ENCODE peak calls at places on chromosomes 5 and 9, in five cellular contexts. One of them, this sample, is unnamed.

GRCh38 chr5:36444582-36444999 is 142.9 kb upstream of the RANBP3L start:
- DNase-seq in spleen: no peak
- DNase-seq in GM04504: no peak
- DNase-seq in body of pancreas: peak; percentile 62
- DNase-seq in stimulated activated naive CD4-positive, alpha-beta T cell: no peak
- DNase-seq in this sample: no peak

GRCh38 chr5:154308457-154309360 is 118.2 kb downstream of the GALNT10 start:
- DNase-seq in spleen: no peak
- DNase-seq in GM04504: peak; percentile 55
- DNase-seq in body of pancreas: no peak
- DNase-seq in stimulated activated naive CD4-positive, alpha-beta T cell: no peak
- DNase-seq in this sample: no peak

GRCh38 chr5:172848419-172848818 is 14.4 kb downstream of the ERGIC1 start:
- DNase-seq in spleen: no peak
- DNase-seq in GM04504: no peak
- DNase-seq in body of pancreas: no peak
- DNase-seq in stimulated activated naive CD4-positive, alpha-beta T cell: no peak
- DNase-seq in this sample: no peak

GRCh38 chr5:141411575-141411974 is 1.2 kb upstream of the PCDHGA10 start:
- DNase-seq in spleen: no peak
- DNase-seq in GM04504: no peak
- DNase-seq in body of pancreas: no peak
- DNase-seq in stimulated activated naive CD4-positive, alpha-beta T cell: no peak
- DNase-seq in this sample: no peak

GRCh38 chr5:7361593-7361992 is 34.3 kb upstream of the ADCY2 start:
- DNase-seq in spleen: no peak
- DNase-seq in GM04504: no peak
- DNase-seq in body of pancreas: no peak
- DNase-seq in stimulated activated naive CD4-positive, alpha-beta T cell: no peak
- DNase-seq in this sample: no peak

GRCh38 chr5:180718810-180719453 is 20.9 kb downstream of the OR2Y1 start:
- DNase-seq in spleen: no peak
- DNase-seq in GM04504: no peak
- DNase-seq in body of pancreas: no peak
- DNase-seq in stimulated activated naive CD4-positive, alpha-beta T cell: no peak
- DNase-seq in this sample: no peak

GRCh38 chr9:135821733-135822382 is 85.5 kb downstream of the CAMSAP1 start:
- DNase-seq in spleen: no peak
- DNase-seq in GM04504: no peak
- DNase-seq in body of pancreas: no peak
- DNase-seq in stimulated activated naive CD4-positive, alpha-beta T cell: no peak
- DNase-seq in this sample: no peak

GRCh38 chr9:87497604-87498045 is at the start of gene DAPK1:
- DNase-seq in spleen: peak; percentile 88
- DNase-seq in GM04504: no peak
- DNase-seq in body of pancreas: peak; percentile 80
- DNase-seq in stimulated activated naive CD4-positive, alpha-beta T cell: no peak
- DNase-seq in this sample: peak; percentile 66

GRCh38 chr5:109825450-109825849 is 135.7 kb downstream of the MAN2A1 start:
- DNase-seq in spleen: no peak
- DNase-seq in GM04504: no peak
- DNase-seq in body of pancreas: no peak
- DNase-seq in stimulated activated naive CD4-positive, alpha-beta T cell: no peak
- DNase-seq in this sample: no peak

GRCh38 chr5:176675676-176676360 is 28.5 kb downstream of the TSPAN17 start:
- DNase-seq in spleen: no peak
- DNase-seq in GM04504: no peak
- DNase-seq in body of pancreas: no peak
- DNase-seq in stimulated activated naive CD4-positive, alpha-beta T cell: no peak
- DNase-seq in this sample: no peak

GRCh38 chr5:77663081-77663863 is 24.8 kb upstream of the OTP start:
- DNase-seq in spleen: no peak
- DNase-seq in GM04504: no peak
- DNase-seq in body of pancreas: no peak
- DNase-seq in stimulated activated naive CD4-positive, alpha-beta T cell: no peak
- DNase-seq in this sample: no peak

GRCh38 chr9:33480094-33480493 is 6.4 kb upstream of the NOL6 start:
- DNase-seq in spleen: no peak
- DNase-seq in GM04504: no peak
- DNase-seq in body of pancreas: no peak
- DNase-seq in stimulated activated naive CD4-positive, alpha-beta T cell: no peak
- DNase-seq in this sample: no peak

GRCh38 chr5:128826290-128826689 is 139.0 kb upstream of the SLC27A6 start:
- DNase-seq in spleen: no peak
- DNase-seq in GM04504: no peak
- DNase-seq in body of pancreas: no peak
- DNase-seq in stimulated activated naive CD4-positive, alpha-beta T cell: no peak
- DNase-seq in this sample: no peak

GRCh38 chr5:157477814-157478494 is 17.9 kb downstream of the NIPAL4 start:
- DNase-seq in spleen: no peak
- DNase-seq in GM04504: no peak
- DNase-seq in body of pancreas: no peak
- DNase-seq in stimulated activated naive CD4-positive, alpha-beta T cell: no peak
- DNase-seq in this sample: no peak

GRCh38 chr9:31259824-31260223 is 1124.6 kb upstream of the ACO1 start:
- DNase-seq in spleen: no peak
- DNase-seq in GM04504: no peak
- DNase-seq in body of pancreas: no peak
- DNase-seq in stimulated activated naive CD4-positive, alpha-beta T cell: no peak
- DNase-seq in this sample: no peak

GRCh38 chr5:95962785-95963184 is 1.1 kb upstream of the ELL2 start:
- DNase-seq in spleen: no peak
- DNase-seq in GM04504: no peak
- DNase-seq in body of pancreas: peak; percentile 28
- DNase-seq in stimulated activated naive CD4-positive, alpha-beta T cell: no peak
- DNase-seq in this sample: no peak

GRCh38 chr5:58244819-58245478 is 214.9 kb downstream of the PLK2 start:
- DNase-seq in spleen: no peak
- DNase-seq in GM04504: no peak
- DNase-seq in body of pancreas: no peak
- DNase-seq in stimulated activated naive CD4-positive, alpha-beta T cell: no peak
- DNase-seq in this sample: no peak

GRCh38 chr5:177455036-177455660 is 8.5 kb downstream of the PRR7 start:
- DNase-seq in spleen: peak; percentile 98
- DNase-seq in GM04504: no peak
- DNase-seq in body of pancreas: peak; percentile 91
- DNase-seq in stimulated activated naive CD4-positive, alpha-beta T cell: peak; percentile 88
- DNase-seq in this sample: peak; percentile 89

GRCh38 chr9:117784996-117785395 is 80.8 kb downstream of the TLR4 start:
- DNase-seq in spleen: no peak
- DNase-seq in GM04504: no peak
- DNase-seq in body of pancreas: no peak
- DNase-seq in stimulated activated naive CD4-positive, alpha-beta T cell: no peak
- DNase-seq in this sample: no peak

GRCh38 chr5:130836729-130837660 is 328.1 kb downstream of the HINT1 start:
- DNase-seq in spleen: no peak
- DNase-seq in GM04504: no peak
- DNase-seq in body of pancreas: no peak
- DNase-seq in stimulated activated naive CD4-positive, alpha-beta T cell: no peak
- DNase-seq in this sample: no peak

GRCh38 chr9:93954436-93955355 is at the start of gene BARX1:
- DNase-seq in spleen: no peak
- DNase-seq in GM04504: no peak
- DNase-seq in body of pancreas: no peak
- DNase-seq in stimulated activated naive CD4-positive, alpha-beta T cell: no peak
- DNase-seq in this sample: no peak

GRCh38 chr9:84393266-84393905 is 52.8 kb upstream of the SLC28A3 start:
- DNase-seq in spleen: no peak
- DNase-seq in GM04504: no peak
- DNase-seq in body of pancreas: no peak
- DNase-seq in stimulated activated naive CD4-positive, alpha-beta T cell: no peak
- DNase-seq in this sample: no peak

GRCh38 chr5:17218353-17219005 is 1.0 kb downstream of the BASP1 start:
- DNase-seq in spleen: peak; percentile 88
- DNase-seq in GM04504: peak; percentile 60
- DNase-seq in body of pancreas: peak; percentile 17
- DNase-seq in stimulated activated naive CD4-positive, alpha-beta T cell: no peak
- DNase-seq in this sample: peak; percentile 52

GRCh38 chr5:52809884-52810283 is 22.2 kb downstream of the ITGA1 start:
- DNase-seq in spleen: no peak
- DNase-seq in GM04504: no peak
- DNase-seq in body of pancreas: no peak
- DNase-seq in stimulated activated naive CD4-positive, alpha-beta T cell: no peak
- DNase-seq in this sample: no peak

GRCh38 chr5:55030220-55030619 is 6.2 kb downstream of the GZMK start:
- DNase-seq in spleen: no peak
- DNase-seq in GM04504: no peak
- DNase-seq in body of pancreas: no peak
- DNase-seq in stimulated activated naive CD4-positive, alpha-beta T cell: no peak
- DNase-seq in this sample: no peak

GRCh38 chr5:82467006-82467561 is 188.9 kb upstream of the RPS23 start:
- DNase-seq in spleen: no peak
- DNase-seq in GM04504: peak; percentile 20
- DNase-seq in body of pancreas: no peak
- DNase-seq in stimulated activated naive CD4-positive, alpha-beta T cell: no peak
- DNase-seq in this sample: no peak

GRCh38 chr9:6428940-6429889 is 16.2 kb downstream of the UHRF2 start:
- DNase-seq in spleen: peak; percentile 78
- DNase-seq in GM04504: no peak
- DNase-seq in body of pancreas: no peak
- DNase-seq in stimulated activated naive CD4-positive, alpha-beta T cell: no peak
- DNase-seq in this sample: no peak

GRCh38 chr9:134413890-134414731 is 87.9 kb downstream of the RXRA start:
- DNase-seq in spleen: no peak
- DNase-seq in GM04504: peak; percentile 45
- DNase-seq in body of pancreas: peak; percentile 50
- DNase-seq in stimulated activated naive CD4-positive, alpha-beta T cell: no peak
- DNase-seq in this sample: no peak

GRCh38 chr9:13705913-13706312 is 426.4 kb upstream of the MPDZ start:
- DNase-seq in spleen: no peak
- DNase-seq in GM04504: no peak
- DNase-seq in body of pancreas: peak; percentile 20
- DNase-seq in stimulated activated naive CD4-positive, alpha-beta T cell: no peak
- DNase-seq in this sample: no peak

GRCh38 chr9:101465330-101465915 is 29.8 kb upstream of the ALDOB start:
- DNase-seq in spleen: no peak
- DNase-seq in GM04504: peak; percentile 67
- DNase-seq in body of pancreas: peak; percentile 58
- DNase-seq in stimulated activated naive CD4-positive, alpha-beta T cell: no peak
- DNase-seq in this sample: peak; percentile 92

GRCh38 chr5:19031491-19031890 is 956.5 kb downstream of the CDH18 start:
- DNase-seq in spleen: no peak
- DNase-seq in GM04504: no peak
- DNase-seq in body of pancreas: no peak
- DNase-seq in stimulated activated naive CD4-positive, alpha-beta T cell: no peak
- DNase-seq in this sample: no peak

GRCh38 chr9:3850083-3850482 is 324.3 kb upstream of the RFX3 start:
- DNase-seq in spleen: no peak
- DNase-seq in GM04504: no peak
- DNase-seq in body of pancreas: no peak
- DNase-seq in stimulated activated naive CD4-positive, alpha-beta T cell: no peak
- DNase-seq in this sample: no peak

GRCh38 chr5:135251099-135251498 is 147.9 kb downstream of the MACROH2A1 start:
- DNase-seq in spleen: peak; percentile 44
- DNase-seq in GM04504: no peak
- DNase-seq in body of pancreas: no peak
- DNase-seq in stimulated activated naive CD4-positive, alpha-beta T cell: no peak
- DNase-seq in this sample: no peak

GRCh38 chr5:73189816-73190451 is 16.9 kb downstream of the TMEM174 start:
- DNase-seq in spleen: no peak
- DNase-seq in GM04504: peak; percentile 80
- DNase-seq in body of pancreas: no peak
- DNase-seq in stimulated activated naive CD4-positive, alpha-beta T cell: no peak
- DNase-seq in this sample: no peak

GRCh38 chr9:104881991-104882555 is 45.9 kb downstream of the ABCA1 start:
- DNase-seq in spleen: no peak
- DNase-seq in GM04504: no peak
- DNase-seq in body of pancreas: no peak
- DNase-seq in stimulated activated naive CD4-positive, alpha-beta T cell: no peak
- DNase-seq in this sample: no peak

GRCh38 chr5:10441992-10442435 is 335 bp downstream of the ROPN1L start:
- DNase-seq in spleen: no peak
- DNase-seq in GM04504: no peak
- DNase-seq in body of pancreas: peak; percentile 27
- DNase-seq in stimulated activated naive CD4-positive, alpha-beta T cell: no peak
- DNase-seq in this sample: peak; percentile 69

GRCh38 chr5:178293400-178293799 is 60.8 kb upstream of the PHYKPL start:
- DNase-seq in spleen: peak; percentile 62
- DNase-seq in GM04504: no peak
- DNase-seq in body of pancreas: no peak
- DNase-seq in stimulated activated naive CD4-positive, alpha-beta T cell: no peak
- DNase-seq in this sample: no peak

GRCh38 chr9:112348257-112348992 is 15.0 kb upstream of the PTBP3 start:
- DNase-seq in spleen: peak; percentile 88
- DNase-seq in GM04504: no peak
- DNase-seq in body of pancreas: peak; percentile 87
- DNase-seq in stimulated activated naive CD4-positive, alpha-beta T cell: peak; percentile 59
- DNase-seq in this sample: peak; percentile 94

GRCh38 chr5:95967236-95967635 is 5.6 kb upstream of the ELL2 start:
- DNase-seq in spleen: no peak
- DNase-seq in GM04504: no peak
- DNase-seq in body of pancreas: no peak
- DNase-seq in stimulated activated naive CD4-positive, alpha-beta T cell: no peak
- DNase-seq in this sample: no peak

GRCh38 chr9:94802795-94803194 is 76.3 kb downstream of the AOPEP start:
- DNase-seq in spleen: no peak
- DNase-seq in GM04504: peak; percentile 47
- DNase-seq in body of pancreas: no peak
- DNase-seq in stimulated activated naive CD4-positive, alpha-beta T cell: no peak
- DNase-seq in this sample: no peak